ENCODE peak calls at places on chromosomes 4 and X, in seven cellular contexts. E, N, Y, Z, A, O and U are unnamed samples.

GRCh38 chr4:54064317-54065275 is at the start of gene CHIC2:
- DNase-seq in E (peak; percentile 95), N (peak; percentile 95), Y (peak; percentile 97), Z (peak; percentile 94), A (peak; percentile 96), O (peak; percentile 96), U (peak; percentile 96)

GRCh38 chr4:36206012-36206411 is 38.3 kb downstream of the ARAP2 start:
- DNase-seq in E (no peak), N (no peak), Y (no peak), Z (no peak), A (no peak), O (no peak), U (no peak)

GRCh38 chr4:105206214-105206613 is 59.5 kb downstream of the TET2 start:
- DNase-seq in E (no peak), N (no peak), Y (no peak), Z (no peak), A (no peak), O (no peak), U (no peak)

GRCh38 chr4:149896428-149896827 is 80.8 kb upstream of the IQCM start:
- DNase-seq in E (no peak), N (no peak), Y (no peak), Z (peak; percentile 55), A (no peak), O (no peak), U (peak; percentile 18)

GRCh38 chr4:140641789-140642439 is 73.2 kb upstream of the UCP1 start:
- DNase-seq in E (peak; percentile 51), N (no peak), Y (no peak), Z (no peak), A (peak; percentile 46), O (no peak), U (no peak)

GRCh38 chr4:27327421-27328181 is 467.0 kb downstream of the STIM2 start:
- DNase-seq in E (no peak), N (no peak), Y (no peak), Z (no peak), A (no peak), O (no peak), U (no peak)

GRCh38 chrX:119015407-119016242 is 41.2 kb downstream of the LONRF3 start:
- DNase-seq in E (peak; percentile 41), N (peak; percentile 66), Y (peak; percentile 49), Z (peak; percentile 98), A (peak; percentile 43), O (peak; percentile 26), U (peak; percentile 21)

GRCh38 chr4:168711197-168712120 is 214.6 kb downstream of the PALLD start:
- DNase-seq in E (no peak), N (no peak), Y (no peak), Z (no peak), A (no peak), O (no peak), U (peak; percentile 63)

GRCh38 chr4:183407128-183407585 is 37.3 kb upstream of the CDKN2AIP start:
- DNase-seq in E (peak; percentile 82), N (peak; percentile 81), Y (peak; percentile 90), Z (peak; percentile 71), A (peak; percentile 88), O (peak; percentile 77), U (peak; percentile 84)

GRCh38 chrX:40581333-40581910 is 652 bp downstream of the ATP6AP2 start:
- DNase-seq in E (no peak), N (no peak), Y (no peak), Z (peak; percentile 13), A (no peak), O (no peak), U (peak; percentile 4)

GRCh38 chr4:144689125-144689524 is 43.2 kb downstream of the HHIP start:
- DNase-seq in E (no peak), N (no peak), Y (no peak), Z (no peak), A (no peak), O (no peak), U (no peak)
- TF ChIP-seq CTCF in E (no peak), N (no peak), Y (no peak), Z (no peak), A (no peak), O (no peak), U (no peak)

GRCh38 chr4:151692443-151692782 is 68.4 kb downstream of the GATB start:
- DNase-seq in E (no peak), N (no peak), Y (no peak), Z (no peak), A (peak; percentile 70), O (no peak), U (no peak)

GRCh38 chr4:151692821-151693504 is 67.8 kb downstream of the GATB start:
- DNase-seq in E (no peak), N (no peak), Y (no peak), Z (no peak), A (no peak), O (no peak), U (peak; percentile 23)

GRCh38 chr4:151690884-151691283 is 69.9 kb downstream of the GATB start:
- DNase-seq in E (no peak), N (no peak), Y (no peak), Z (no peak), A (no peak), O (no peak), U (no peak)

GRCh38 chr4:151690164-151690856 is 70.5 kb downstream of the GATB start:
- DNase-seq in E (no peak), N (no peak), Y (no peak), Z (peak; percentile 47), A (peak; percentile 35), O (no peak), U (peak; percentile 27)

DNA sequence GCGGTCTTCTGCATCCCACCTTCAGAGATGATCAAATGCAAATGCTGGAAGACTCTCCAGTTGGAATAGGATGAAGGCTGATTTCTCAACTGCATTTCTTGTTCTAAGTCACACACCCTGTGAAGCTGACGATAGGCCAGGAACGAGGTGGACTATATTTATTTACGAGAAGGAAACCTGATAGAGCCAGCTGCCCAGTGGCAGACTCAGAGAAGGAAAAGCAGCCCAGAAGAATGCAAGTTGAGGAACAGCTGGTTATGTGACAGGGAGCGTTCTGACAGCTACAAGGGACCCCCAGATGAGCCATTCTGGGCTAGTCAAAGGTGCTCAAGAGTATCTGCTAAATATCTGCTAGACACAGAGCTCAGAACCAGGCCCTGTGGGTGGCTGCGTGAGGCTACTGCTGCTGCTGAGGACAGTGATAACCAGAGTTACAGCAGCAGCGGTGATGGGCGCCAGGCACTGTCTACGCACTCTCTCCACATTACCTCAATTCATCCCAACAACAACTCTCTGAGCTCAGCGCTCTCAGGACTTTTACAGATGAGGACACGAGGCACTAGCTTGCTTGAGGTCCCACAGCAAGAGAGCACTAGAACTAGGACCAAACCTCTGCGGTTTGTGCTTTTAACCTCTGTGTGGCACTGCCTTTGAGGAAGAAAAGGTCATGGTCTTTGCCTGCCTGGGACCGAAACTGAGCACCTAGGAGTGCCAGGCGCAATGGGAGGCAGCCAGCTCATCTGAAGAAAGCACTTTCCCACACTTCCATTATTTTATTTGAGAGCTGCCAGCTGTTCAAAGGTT is 69.0 kb downstream of the GATB start:
- DNase-seq in E (no peak), N (no peak), Y (no peak), Z (no peak), A (peak; percentile 68), O (no peak), U (no peak)
- H3K4me1 ChIP-seq in E (peaks cover 16% of the 10 kb centered on the region), N (peaks cover 62% of the 10 kb centered on the region), Y (peaks cover 28% of the 10 kb centered on the region), Z (peaks cover 25% of the 10 kb centered on the region), A (peaks cover 61% of the 10 kb centered on the region), O (peaks cover 39% of the 10 kb centered on the region), U (peaks cover 36% of the 10 kb centered on the region)

GRCh38 chr4:28730304-28730703 is 1869.7 kb downstream of the STIM2 start:
- DNase-seq in E (no peak), N (no peak), Y (no peak), Z (no peak), A (no peak), O (no peak), U (no peak)
- TF ChIP-seq CTCF in E (no peak), N (no peak), Y (no peak), Z (no peak), A (no peak), O (no peak), U (no peak)

GRCh38 chrX:153981771-153982533 is 9.4 kb downstream of the TMEM187 start:
- DNase-seq in E (no peak), N (no peak), Y (peak; percentile 42), Z (no peak), A (no peak), O (peak; percentile 41), U (no peak)
- H3K4me1 ChIP-seq in E (no peaks in the 10 kb centered on the region), N (no peaks in the 10 kb centered on the region), Y (no peaks in the 10 kb centered on the region), Z (no peaks in the 10 kb centered on the region), A (peaks cover 11% of the 10 kb centered on the region), O (no peaks in the 10 kb centered on the region), U (no peaks in the 10 kb centered on the region)